ENCODE peak calls at places on chromosomes 12 and 14, in eight cellular contexts. U is H7; E is psoas muscle; B is CD4-positive, alpha-beta memory T cell; Z is AG10803; X is fibroblast of lung; P is BJ; R is mammary epithelial cell. J is an unnamed sample.

GRCh38 chr14:75911883-75912282 is 69.9 kb downstream of the TGFB3 start:
- DNase-seq in U (peak; percentile 36), E (no peak), B (no peak), Z (no peak), X (peak; percentile 69), P (no peak), R (no peak), J (no peak)

GRCh38 chr14:53715390-53715730 is 241.3 kb downstream of the BMP4 start:
- DNase-seq in U (no peak), E (no peak), B (no peak), Z (peak; percentile 40), X (peak; percentile 70), P (peak; percentile 6), R (peak; percentile 65), J (peak; percentile 27)

GRCh38 chr12:92297932-92298681 is 152.5 kb upstream of the BTG1 start:
- DNase-seq in U (no peak), E (no peak), B (peak; percentile 49), Z (peak; percentile 96), X (peak; percentile 95), P (peak; percentile 69), R (peak; percentile 5), J (peak; percentile 20)

GRCh38 chr12:15629108-15629507 is 160.1 kb downstream of the EPS8 start:
- DNase-seq in U (no peak), E (peak; percentile 22), B (no peak), Z (peak; percentile 94), X (peak; percentile 97), P (peak; percentile 92), R (peak; percentile 88), J (peak; percentile 39)

GRCh38 chr12:24562761-24563392 is 386.0 kb downstream of the BCAT1 start:
- DNase-seq in U (peak; percentile 69), E (peak; percentile 42), B (no peak), Z (peak; percentile 7), X (peak; percentile 52), P (no peak), R (peak; percentile 32), J (no peak)

GRCh38 chr14:59424707-59425106 is 40.5 kb downstream of the GPR135 start:
- DNase-seq in U (no peak), E (peak; percentile 25), B (no peak), Z (peak; percentile 4), X (no peak), P (no peak), R (no peak), J (no peak)

GRCh38 chr12:116659771-116660481 is 77.9 kb downstream of the SPRING1 start:
- DNase-seq in U (no peak), E (no peak), B (no peak), Z (no peak), X (peak; percentile 80), P (no peak), R (peak; percentile 68), J (no peak)

GRCh38 chr14:103108749-103109207 is 14.3 kb downstream of the EXOC3L4 start:
- DNase-seq in U (peak; percentile 88), E (peak; percentile 59), B (no peak), Z (no peak), X (peak; percentile 38), P (no peak), R (no peak), J (peak; percentile 81)

GRCh38 chr12:52795694-52796428 is at the start of gene KRT3:
- DNase-seq in U (no peak), E (no peak), B (no peak), Z (no peak), X (no peak), P (no peak), R (no peak), J (no peak)

GRCh38 chr14:100640481-100641273 is 53.5 kb upstream of the BEGAIN start:
- DNase-seq in U (peak; percentile 46), E (no peak), B (peak; percentile 73), Z (no peak), X (peak; percentile 79), P (no peak), R (no peak), J (peak; percentile 82)

GRCh38 chr12:62484234-62484633 is 17.6 kb downstream of the MON2 start:
- DNase-seq in U (no peak), E (no peak), B (no peak), Z (peak; percentile 63), X (no peak), P (no peak), R (peak; percentile 32), J (peak; percentile 1)

GRCh38 chr12:39199371-39199770 is 243.5 kb downstream of the KIF21A start:
- DNase-seq in U (no peak), E (no peak), B (no peak), Z (no peak), X (peak; percentile 56), P (no peak), R (no peak), J (no peak)

GRCh38 chr12:57603758-57604453 is 718 bp upstream of the DTX3 start:
- DNase-seq in U (peak; percentile 69), E (peak; percentile 42), B (no peak), Z (peak; percentile 48), X (peak; percentile 78), P (peak; percentile 38), R (peak; percentile 67), J (no peak)

GRCh38 chr12:91846466-91847055 is 299.1 kb downstream of the BTG1 start:
- DNase-seq in U (no peak), E (no peak), B (no peak), Z (peak; percentile 6), X (no peak), P (no peak), R (no peak), J (peak; percentile 29)

GRCh38 chr14:72619881-72620280 is 274.0 kb downstream of the DPF3 start:
- DNase-seq in U (no peak), E (no peak), B (no peak), Z (no peak), X (no peak), P (no peak), R (no peak), J (no peak)

GRCh38 chr12:119804011-119804641 is 73.0 kb downstream of the CIT start:
- DNase-seq in U (peak; percentile 88), E (peak; percentile 75), B (no peak), Z (peak; percentile 72), X (peak; percentile 75), P (no peak), R (peak; percentile 77), J (peak; percentile 17)

GRCh38 chr14:96165493-96166474 is 38.9 kb upstream of the BDKRB2 start:
- DNase-seq in U (no peak), E (no peak), B (no peak), Z (no peak), X (no peak), P (no peak), R (no peak), J (no peak)

GRCh38 chr12:110846615-110847566 is at the start of gene CCDC63:
- DNase-seq in U (peak; percentile 89), E (peak; percentile 49), B (peak; percentile 6), Z (peak; percentile 26), X (peak; percentile 55), P (no peak), R (no peak), J (peak; percentile 56)

GRCh38 chr14:99590746-99591555 is 13.1 kb downstream of the CCDC85C start:
- DNase-seq in U (peak; percentile 60), E (no peak), B (no peak), Z (peak; percentile 55), X (peak; percentile 68), P (no peak), R (no peak), J (no peak)

GRCh38 chr14:76950043-76951020 is 78.2 kb downstream of the IRF2BPL start:
- DNase-seq in U (peak; percentile 34), E (no peak), B (no peak), Z (peak; percentile 70), X (peak; percentile 81), P (no peak), R (no peak), J (no peak)

DNA sequence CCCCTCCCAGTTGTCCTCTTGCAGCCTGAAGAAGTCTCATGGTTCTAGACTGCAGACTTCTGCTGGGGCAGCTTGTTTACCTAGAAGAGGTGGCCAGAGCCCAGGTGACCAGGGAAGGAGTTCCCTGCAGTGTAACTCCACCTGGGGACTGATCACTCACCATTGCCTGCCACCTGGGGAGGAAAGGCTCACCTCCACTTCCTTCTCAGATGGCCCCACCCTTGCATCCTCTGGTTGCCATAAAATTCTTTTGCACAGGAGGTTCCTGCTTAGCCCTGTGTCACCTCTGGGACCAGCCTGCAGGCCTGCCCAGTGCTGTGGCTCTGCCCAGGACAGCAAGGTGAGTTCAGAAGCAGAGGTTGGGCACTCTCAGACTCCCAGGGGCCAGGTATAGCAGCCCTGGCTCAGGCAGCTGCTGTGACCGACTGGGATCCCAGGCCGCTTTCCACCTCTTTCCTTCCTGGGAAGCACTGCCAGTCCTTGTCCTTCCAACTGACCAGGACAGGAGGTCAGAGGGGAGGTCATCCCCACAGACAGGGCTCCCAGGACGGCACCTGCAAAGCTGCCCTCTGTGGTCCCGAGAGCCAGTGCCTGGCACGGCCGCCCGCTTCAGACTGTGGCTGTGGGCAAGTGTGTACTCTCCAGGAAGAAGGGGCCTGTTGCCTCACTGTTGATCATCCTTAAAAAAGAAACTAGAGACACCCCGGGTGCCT is 79.6 kb upstream of the C14orf180 start:
- DNase-seq in U (peak; percentile 19), E (no peak), B (no peak), Z (no peak), X (no peak), P (no peak), R (no peak), J (no peak)
- H3K4me3 ChIP-seq in U (no peak overlapping the region), E (no peak overlapping the region), B (no peak overlapping the region), Z (no peak overlapping the region), X (no peak overlapping the region), P (no peak overlapping the region), R (no peak overlapping the region), J (no peak overlapping the region)

GRCh38 chr14:49868720-49869114 is 16.1 kb upstream of the NEMF start:
- DNase-seq in U (no peak), E (no peak), B (no peak), Z (no peak), X (no peak), P (no peak), R (no peak), J (no peak)
- H3K4me3 ChIP-seq in U (peak overlapping the region; percentile 39), E (peak overlapping the region; percentile 71), B (peak overlapping the region; percentile 28), Z (peak overlapping the region; percentile 64), X (peak overlapping the region; percentile 37), P (peak overlapping the region; percentile 53), R (peak overlapping the region; percentile 34), J (peak overlapping the region; percentile 51)

DNA sequence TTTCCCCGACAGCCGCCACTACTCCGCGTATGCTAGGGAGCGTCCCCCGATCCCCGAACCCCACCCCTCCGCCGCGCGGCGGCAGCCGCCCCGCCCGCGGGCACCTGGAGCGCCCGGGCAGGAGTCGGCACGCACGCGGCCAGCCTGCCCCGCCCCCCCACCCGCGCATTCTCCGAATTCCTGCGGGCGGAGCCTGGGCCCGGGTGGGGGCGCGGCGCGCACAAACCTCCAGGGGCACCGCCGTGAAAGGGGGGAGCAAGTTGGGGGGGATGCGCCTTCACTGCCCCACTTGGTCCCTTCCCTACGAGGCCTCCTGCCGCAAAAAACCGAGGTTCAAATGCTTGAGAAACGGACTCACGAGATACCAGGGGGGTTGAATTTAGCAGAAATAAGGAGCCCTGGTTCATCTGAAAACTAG is 1.7 kb downstream of the AJUBA start:
- DNase-seq in U (peak; percentile 95), E (peak; percentile 21), B (no peak), Z (peak; percentile 67), X (peak; percentile 47), P (no peak), R (peak; percentile 69), J (no peak)
- H3K4me3 ChIP-seq in U (peak overlapping the region; percentile 68), E (peak overlapping the region; percentile 71), B (peak overlapping the region; percentile 34), Z (peak overlapping the region; percentile 91), X (peak overlapping the region; percentile 78), P (peak overlapping the region; percentile 90), R (peak overlapping the region; percentile 90), J (peak overlapping the region; percentile 11)

DNA sequence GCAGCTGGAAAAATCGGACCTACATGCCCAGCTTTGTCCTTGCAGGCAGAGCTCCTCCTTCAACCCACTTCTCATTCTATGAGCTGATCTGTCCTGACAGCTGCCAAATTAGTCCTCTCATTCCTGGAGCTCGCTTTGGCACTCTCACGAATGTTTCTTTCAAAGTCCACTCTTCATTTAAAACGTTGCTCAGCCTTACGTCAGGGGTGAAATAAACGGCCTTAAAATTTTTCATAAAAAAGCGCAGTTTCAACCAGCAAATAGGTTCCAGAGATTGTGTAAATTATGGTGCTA is 120.9 kb upstream of the HIF1A start:
- DNase-seq in U (no peak), E (no peak), B (no peak), Z (no peak), X (no peak), P (no peak), R (no peak), J (no peak)
- H3K4me3 ChIP-seq in U (no peak overlapping the region), E (no peak overlapping the region), B (no peak overlapping the region), Z (no peak overlapping the region), X (no peak overlapping the region), P (no peak overlapping the region), R (no peak overlapping the region), J (no peak overlapping the region)